ENCODE peak calls at places on chromosomes 12 and 14, in six cellular contexts. One of them, this sample, is unnamed.

GRCh38 chr12:105079011-105079570 is 5.2 kb downstream of the ALDH1L2 start:
- DNase-seq in stimulated activated CD8-positive, alpha-beta memory T cell treated with anti-CD3 and anti-CD28 coated beads, Interleukin-4, amount 100 ng/mL, for 4 hours: no peak
- DNase-seq in A549: no peak
- DNase-seq in GM12865: no peak
- DNase-seq in activated T-cell treated with anti-CD3 and anti-CD28 coated beads, Interleukin-2, amount 50 U/mL, for 72 hours: no peak
- DNase-seq in A172: no peak
- DNase-seq in this sample: no peak

GRCh38 chr12:120668797-120669054 is 18.2 kb upstream of the MLEC start:
- DNase-seq in activated T-cell treated with anti-CD3 and anti-CD28 coated beads, Interleukin-2, amount 50 U/mL, for 72 hours: no peak
- DNase-seq in A549: no peak
- DNase-seq in GM12865: no peak
- DNase-seq in stimulated activated CD8-positive, alpha-beta memory T cell treated with anti-CD3 and anti-CD28 coated beads, Interleukin-4, amount 100 ng/mL, for 4 hours: no peak
- DNase-seq in A172: no peak
- DNase-seq in this sample: no peak

GRCh38 chr14:65709576-65709975 is 297.0 kb downstream of the FUT8 start:
- DNase-seq in A549: no peak
- DNase-seq in stimulated activated CD8-positive, alpha-beta memory T cell treated with anti-CD3 and anti-CD28 coated beads, Interleukin-4, amount 100 ng/mL, for 4 hours: no peak
- DNase-seq in GM12865: no peak
- DNase-seq in activated T-cell treated with anti-CD3 and anti-CD28 coated beads, Interleukin-2, amount 50 U/mL, for 72 hours: no peak
- DNase-seq in A172: no peak
- DNase-seq in this sample: no peak

GRCh38 chr12:87082756-87083155 is 826.6 kb upstream of the MGAT4C start:
- DNase-seq in A172: no peak
- DNase-seq in stimulated activated CD8-positive, alpha-beta memory T cell treated with anti-CD3 and anti-CD28 coated beads, Interleukin-4, amount 100 ng/mL, for 4 hours: no peak
- DNase-seq in GM12865: no peak
- DNase-seq in A549: no peak
- DNase-seq in activated T-cell treated with anti-CD3 and anti-CD28 coated beads, Interleukin-2, amount 50 U/mL, for 72 hours: no peak
- DNase-seq in this sample: no peak

GRCh38 chr12:110198386-110198785 is 74.2 kb downstream of the IFT81 start:
- DNase-seq in stimulated activated CD8-positive, alpha-beta memory T cell treated with anti-CD3 and anti-CD28 coated beads, Interleukin-4, amount 100 ng/mL, for 4 hours: no peak
- DNase-seq in A172: no peak
- DNase-seq in activated T-cell treated with anti-CD3 and anti-CD28 coated beads, Interleukin-2, amount 50 U/mL, for 72 hours: no peak
- DNase-seq in GM12865: no peak
- DNase-seq in A549: no peak
- DNase-seq in this sample: no peak

GRCh38 chr14:95662376-95663186 is 23.6 kb upstream of the TCL1B start:
- DNase-seq in activated T-cell treated with anti-CD3 and anti-CD28 coated beads, Interleukin-2, amount 50 U/mL, for 72 hours: no peak
- DNase-seq in GM12865: peak
- DNase-seq in stimulated activated CD8-positive, alpha-beta memory T cell treated with anti-CD3 and anti-CD28 coated beads, Interleukin-4, amount 100 ng/mL, for 4 hours: no peak
- DNase-seq in A172: peak
- DNase-seq in A549: no peak
- DNase-seq in this sample: peak

GRCh38 chr14:71244341-71244740 is 337.1 kb downstream of the PCNX1 start:
- DNase-seq in GM12865: no peak
- DNase-seq in activated T-cell treated with anti-CD3 and anti-CD28 coated beads, Interleukin-2, amount 50 U/mL, for 72 hours: no peak
- DNase-seq in A549: no peak
- DNase-seq in stimulated activated CD8-positive, alpha-beta memory T cell treated with anti-CD3 and anti-CD28 coated beads, Interleukin-4, amount 100 ng/mL, for 4 hours: no peak
- DNase-seq in A172: no peak
- DNase-seq in this sample: no peak

GRCh38 chr12:72268386-72268785 is 3.8 kb upstream of the TRHDE start:
- DNase-seq in A172: no peak
- DNase-seq in GM12865: no peak
- DNase-seq in A549: no peak
- DNase-seq in activated T-cell treated with anti-CD3 and anti-CD28 coated beads, Interleukin-2, amount 50 U/mL, for 72 hours: no peak
- DNase-seq in stimulated activated CD8-positive, alpha-beta memory T cell treated with anti-CD3 and anti-CD28 coated beads, Interleukin-4, amount 100 ng/mL, for 4 hours: no peak
- DNase-seq in this sample: no peak

GRCh38 chr12:110641512-110641911 is 27.6 kb downstream of the TCTN1 start:
- DNase-seq in A549: no peak
- DNase-seq in activated T-cell treated with anti-CD3 and anti-CD28 coated beads, Interleukin-2, amount 50 U/mL, for 72 hours: no peak
- DNase-seq in stimulated activated CD8-positive, alpha-beta memory T cell treated with anti-CD3 and anti-CD28 coated beads, Interleukin-4, amount 100 ng/mL, for 4 hours: no peak
- DNase-seq in A172: no peak
- DNase-seq in GM12865: no peak
- DNase-seq in this sample: no peak

GRCh38 chr14:29671034-29671433 is 256.6 kb downstream of the PRKD1 start:
- DNase-seq in A549: no peak
- DNase-seq in A172: peak
- DNase-seq in GM12865: no peak
- DNase-seq in stimulated activated CD8-positive, alpha-beta memory T cell treated with anti-CD3 and anti-CD28 coated beads, Interleukin-4, amount 100 ng/mL, for 4 hours: no peak
- DNase-seq in activated T-cell treated with anti-CD3 and anti-CD28 coated beads, Interleukin-2, amount 50 U/mL, for 72 hours: no peak
- DNase-seq in this sample: no peak

GRCh38 chr12:96201272-96202227 is 7.4 kb downstream of the ELK3 start:
- DNase-seq in stimulated activated CD8-positive, alpha-beta memory T cell treated with anti-CD3 and anti-CD28 coated beads, Interleukin-4, amount 100 ng/mL, for 4 hours: no peak
- DNase-seq in A172: no peak
- DNase-seq in GM12865: no peak
- DNase-seq in A549: no peak
- DNase-seq in activated T-cell treated with anti-CD3 and anti-CD28 coated beads, Interleukin-2, amount 50 U/mL, for 72 hours: no peak
- DNase-seq in this sample: no peak

GRCh38 chr12:132827763-132828703 is 636 bp downstream of the GOLGA3 start:
- DNase-seq in A172: peak
- DNase-seq in activated T-cell treated with anti-CD3 and anti-CD28 coated beads, Interleukin-2, amount 50 U/mL, for 72 hours: peak
- DNase-seq in A549: peak
- DNase-seq in stimulated activated CD8-positive, alpha-beta memory T cell treated with anti-CD3 and anti-CD28 coated beads, Interleukin-4, amount 100 ng/mL, for 4 hours: no peak
- DNase-seq in GM12865: peak
- DNase-seq in this sample: peak

GRCh38 chr12:90828621-90829020 is 126.4 kb downstream of the CCER1 start:
- DNase-seq in GM12865: no peak
- DNase-seq in A549: no peak
- DNase-seq in A172: no peak
- DNase-seq in activated T-cell treated with anti-CD3 and anti-CD28 coated beads, Interleukin-2, amount 50 U/mL, for 72 hours: no peak
- DNase-seq in stimulated activated CD8-positive, alpha-beta memory T cell treated with anti-CD3 and anti-CD28 coated beads, Interleukin-4, amount 100 ng/mL, for 4 hours: no peak
- DNase-seq in this sample: no peak